ENCODE peak calls at places on chromosomes 5 and 9, in seven cellular contexts. Y is HCT116, G is HepG2, Q is K562, U is SK-N-SH, Z is GM12878, A is H1. D is an unnamed sample.

GRCh38 chr9:6782378-6782777 is 24.6 kb downstream of the KDM4C start:
- DNase-seq in U (no peak), A (no peak), Q (no peak), G (no peak), Z (no peak), Y (no peak), D (no peak)

GRCh38 chr5:41721521-41721920 is 148.7 kb downstream of the OXCT1 start:
- DNase-seq in Q (no peak), Z (no peak), U (peak), Y (no peak), A (no peak), G (no peak), D (no peak)

GRCh38 chr9:133916159-133916541 is 76.0 kb downstream of the VAV2 start:
- DNase-seq in A (no peak), G (no peak), Z (no peak), Q (no peak), U (no peak), Y (no peak), D (no peak)

GRCh38 chr5:134226441-134227192 is 744 bp upstream of the PPP2CA start:
- DNase-seq in Y (no peak), A (no peak), Q (peak), U (no peak), G (peak), Z (no peak), D (no peak)

GRCh38 chr5:113343343-113343742 is 91.4 kb downstream of the TSSK1B start:
- DNase-seq in Y (no peak), Q (no peak), Z (no peak), U (peak), G (no peak), A (no peak), D (no peak)

GRCh38 chr9:131667576-131667975 is 72.3 kb downstream of the RAPGEF1 start:
- DNase-seq in Q (no peak), U (no peak), A (no peak), Y (no peak), G (no peak), Z (no peak), D (no peak)

GRCh38 chr9:31290731-31291130 is 1093.7 kb upstream of the ACO1 start:
- DNase-seq in Z (no peak), U (no peak), Y (no peak), G (no peak), A (no peak), Q (no peak), D (no peak)

GRCh38 chr9:6739218-6739617 is 18.6 kb upstream of the KDM4C start:
- DNase-seq in Z (no peak), U (peak), A (no peak), Y (peak), G (peak), Q (no peak), D (no peak)

GRCh38 chr5:150757087-150757649 is 1.6 kb downstream of the DCTN4 start:
- DNase-seq in Z (no peak), Q (no peak), Y (no peak), G (no peak), U (no peak), A (no peak), D (no peak)

GRCh38 chr9:14531424-14532269 is 161.6 kb downstream of the ZDHHC21 start:
- DNase-seq in G (no peak), Y (no peak), U (no peak), A (no peak), Z (no peak), Q (no peak), D (no peak)

GRCh38 chr5:174300118-174300940 is 254.8 kb downstream of the NSG2 start:
- DNase-seq in Y (no peak), Z (peak), Q (no peak), A (peak), U (no peak), G (no peak), D (no peak)

GRCh38 chr9:121598167-121599000 is 53.0 kb upstream of the DAB2IP start:
- DNase-seq in G (no peak), Z (no peak), U (no peak), Y (peak), A (peak), Q (no peak), D (peak)

GRCh38 chr9:128136816-128137793 is 9.6 kb upstream of the PTGES2 start:
- DNase-seq in A (no peak), G (no peak), U (no peak), Y (no peak), Z (no peak), Q (peak), D (no peak)

GRCh38 chr5:31962928-31963327 is 211.2 kb downstream of the GOLPH3 start:
- DNase-seq in Y (peak), A (no peak), G (peak), Q (no peak), U (peak), Z (no peak), D (no peak)

GRCh38 chr5:75547826-75548225 is 36.1 kb downstream of the POLK start:
- DNase-seq in Y (no peak), U (no peak), Q (no peak), A (no peak), Z (no peak), G (no peak), D (no peak)

GRCh38 chr9:83043583-83043982 is 19.4 kb downstream of the RASEF start:
- DNase-seq in U (peak), Y (no peak), A (no peak), Z (no peak), Q (no peak), G (no peak), D (no peak)

GRCh38 chr9:109766351-109766750 is 13.6 kb upstream of the PALM2AKAP2 start:
- DNase-seq in A (no peak), Q (no peak), Z (no peak), Y (no peak), U (no peak), G (no peak), D (no peak)

GRCh38 chr5:6859001-6859400 is 145.8 kb downstream of the TENT4A start:
- DNase-seq in A (no peak), Z (no peak), U (no peak), Q (no peak), G (no peak), Y (no peak), D (no peak)

GRCh38 chr9:121819511-121820231 is 168.2 kb downstream of the DAB2IP start:
- DNase-seq in A (no peak), Y (no peak), Z (no peak), G (no peak), Q (no peak), U (peak), D (no peak)

GRCh38 chr9:114096041-114096511 is 3.0 kb downstream of the KIF12 start:
- DNase-seq in U (no peak), Z (no peak), G (no peak), Q (peak), Y (no peak), A (peak), D (no peak)

GRCh38 chr9:115717711-115718173 is 435.8 kb upstream of the PAPPA start:
- DNase-seq in G (no peak), Y (no peak), Z (no peak), U (no peak), A (no peak), Q (no peak), D (no peak)

GRCh38 chr9:29214702-29215248 is 1641.5 kb upstream of the C9orf72 start:
- DNase-seq in Q (no peak), G (no peak), Y (no peak), Z (no peak), A (peak), U (peak), D (no peak)

GRCh38 chr9:137761032-137761431 is 116.5 kb upstream of the CACNA1B start:
- DNase-seq in U (no peak), Q (no peak), Y (no peak), Z (peak), G (no peak), A (no peak), D (no peak)

GRCh38 chr9:903886-904285 is 62.4 kb downstream of the DMRT1 start:
- DNase-seq in Y (no peak), A (no peak), U (no peak), Q (no peak), Z (no peak), G (no peak), D (no peak)

GRCh38 chr9:127968046-127968445 is 12.7 kb downstream of the EEIG1 start:
- DNase-seq in A (no peak), G (no peak), Q (no peak), Y (peak), Z (no peak), U (no peak), D (no peak)

GRCh38 chr5:9507974-9508373 is 37.9 kb downstream of the SEMA5A start:
- DNase-seq in A (no peak), U (no peak), Y (no peak), G (no peak), Z (no peak), Q (no peak), D (no peak)

GRCh38 chr5:139696894-139697658 is 48.9 kb downstream of the CXXC5 start:
- DNase-seq in Q (peak), U (peak), Y (no peak), Z (no peak), A (no peak), G (peak), D (no peak)

GRCh38 chr9:134243778-134244467 is 79.6 kb upstream of the RNU6ATAC start:
- DNase-seq in U (no peak), G (no peak), Z (peak), Q (no peak), A (no peak), Y (no peak), D (no peak)

GRCh38 chr5:176530983-176531901 is 6.0 kb downstream of the RNF44 start:
- DNase-seq in Z (no peak), G (no peak), Q (no peak), A (no peak), U (peak), Y (no peak), D (no peak)

GRCh38 chr5:134177197-134178171 is 734 bp upstream of the SKP1 start:
- DNase-seq in G (peak), Q (peak), U (peak), Z (peak), A (no peak), Y (peak), D (peak)

GRCh38 chr9:129500166-129500862 is 120.6 kb downstream of the C9orf50 start:
- DNase-seq in G (no peak), Z (no peak), U (peak), Y (no peak), A (peak), Q (no peak), D (no peak)

DNA sequence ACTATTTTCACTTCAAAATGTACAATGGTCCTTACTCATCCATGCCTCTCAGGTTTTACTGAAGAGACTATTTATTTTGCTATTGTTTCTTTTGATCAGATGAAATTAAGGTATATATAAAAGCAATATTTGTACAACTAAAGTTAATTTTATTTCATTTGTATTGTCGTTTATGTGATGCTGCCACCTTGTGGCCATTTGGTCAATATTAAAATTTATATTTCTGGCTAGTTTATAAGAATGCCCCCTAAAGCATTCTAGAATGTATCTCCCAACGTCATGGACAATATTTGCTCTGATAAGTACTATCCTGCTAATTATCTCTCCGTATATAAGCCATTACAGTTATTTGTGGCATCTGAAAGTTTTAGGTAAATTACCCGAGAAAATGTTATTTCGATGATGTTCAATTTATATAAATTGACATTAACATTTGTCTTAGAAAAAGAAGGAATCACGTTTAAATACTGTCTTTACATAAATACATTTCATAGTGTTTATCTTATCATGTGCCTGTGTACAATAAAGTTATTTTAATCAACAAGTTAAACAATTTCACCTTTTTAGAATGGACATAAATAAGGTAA is 680.0 kb downstream of the TAF11L14 start:
- DNase-seq in G (no peak), Q (peak), Z (no peak), U (peak), A (no peak), Y (peak), D (peak)
- TF ChIP-seq JUND in G (no peak), Q (no peak), Z (no peak), U (no peak), A (no peak), Y (no peak), D (no peak)

DNA sequence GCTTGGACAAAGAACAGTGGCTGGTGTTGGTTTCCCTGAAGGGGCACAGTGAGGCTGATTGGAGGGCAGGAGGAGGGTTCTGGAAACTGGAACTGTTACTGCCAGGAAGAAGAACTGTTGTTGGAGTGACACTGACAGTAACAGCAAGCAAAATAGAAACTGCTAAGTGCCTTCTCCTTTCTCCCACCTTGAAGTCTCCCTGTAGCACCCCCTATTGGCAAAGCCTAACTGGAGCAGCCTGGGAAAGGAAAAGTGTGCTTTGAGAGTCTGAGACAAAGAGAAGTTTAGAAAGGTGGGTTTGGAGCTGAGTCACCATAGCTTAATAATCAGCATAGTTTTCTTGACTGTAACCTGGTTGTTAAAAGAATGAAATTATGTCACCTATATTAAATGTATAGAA is 2.5 kb upstream of the TMEM174 start:
- DNase-seq in Q (peak), U (no peak), A (peak), Y (peak), G (peak), Z (no peak), D (peak)
- TF ChIP-seq JUND in Q (no peak), U (no peak), A (peak), Y (no peak), G (no peak), Z (no peak), D (no peak)

GRCh38 chr9:119559986-119560385 is 190.8 kb upstream of the BRINP1 start:
- DNase-seq in U (no peak), A (no peak), G (no peak), Y (no peak), Z (no peak), Q (no peak), D (no peak)

GRCh38 chr9:119556129-119556875 is 187.1 kb upstream of the BRINP1 start:
- DNase-seq in Q (peak), A (peak), Z (no peak), G (peak), U (peak), Y (no peak), D (peak)

DNA sequence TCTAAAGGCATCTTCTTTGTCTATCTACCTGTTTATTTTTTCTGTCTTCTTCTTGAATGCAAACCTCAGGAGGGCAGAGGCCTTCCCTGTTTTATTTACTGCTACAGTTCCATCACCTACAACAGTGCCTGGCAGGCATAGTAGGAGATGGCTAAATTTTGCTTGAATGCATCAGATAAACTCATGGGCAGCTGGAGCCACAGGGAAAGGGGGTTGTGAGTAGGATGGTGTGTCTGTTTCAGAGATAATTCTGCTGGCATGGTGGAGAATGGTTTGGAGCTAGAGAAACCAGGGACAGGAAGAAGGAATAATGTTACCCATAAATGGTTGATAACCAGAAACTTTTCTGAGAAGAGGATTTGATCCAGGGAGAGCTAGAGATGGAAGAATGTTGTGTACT is 189.8 kb upstream of the BRINP1 start:
- DNase-seq in A (no peak), G (no peak), Z (no peak), Y (no peak), Q (no peak), U (no peak), D (no peak)
- TF ChIP-seq JUND in A (no peak), G (no peak), Z (no peak), Y (no peak), Q (no peak), U (no peak), D (no peak)

GRCh38 chr9:93665566-93666278 is 89.3 kb downstream of the PHF2 start:
- DNase-seq in Z (no peak), Y (no peak), U (no peak), G (no peak), A (no peak), Q (no peak), D (no peak)

GRCh38 chr9:93667006-93667405 is 90.6 kb downstream of the PHF2 start:
- DNase-seq in G (no peak), Q (no peak), U (no peak), A (no peak), Y (no peak), Z (no peak), D (no peak)

GRCh38 chr9:93667627-93668026 is 91.2 kb downstream of the PHF2 start:
- DNase-seq in Z (no peak), U (no peak), A (no peak), Y (no peak), Q (no peak), G (no peak), D (no peak)

GRCh38 chr9:93665128-93665565 is 88.8 kb downstream of the PHF2 start:
- DNase-seq in U (no peak), G (no peak), Q (no peak), A (no peak), Y (no peak), Z (no peak), D (no peak)

GRCh38 chr9:93666279-93666784 is 89.9 kb downstream of the PHF2 start:
- DNase-seq in Y (no peak), Z (no peak), A (no peak), U (no peak), G (no peak), Q (peak), D (no peak)
- TF ChIP-seq JUND in Y (no peak), Z (no peak), A (no peak), U (no peak), G (no peak), Q (no peak), D (no peak)

GRCh38 chr9:23308114-23308513 is 517.9 kb downstream of the ELAVL2 start:
- DNase-seq in Q (no peak), Z (no peak), A (no peak), Y (no peak), U (no peak), G (no peak), D (peak)
- TF ChIP-seq JUND in Q (no peak), Z (no peak), A (no peak), Y (no peak), U (no peak), G (no peak), D (no peak)

DNA sequence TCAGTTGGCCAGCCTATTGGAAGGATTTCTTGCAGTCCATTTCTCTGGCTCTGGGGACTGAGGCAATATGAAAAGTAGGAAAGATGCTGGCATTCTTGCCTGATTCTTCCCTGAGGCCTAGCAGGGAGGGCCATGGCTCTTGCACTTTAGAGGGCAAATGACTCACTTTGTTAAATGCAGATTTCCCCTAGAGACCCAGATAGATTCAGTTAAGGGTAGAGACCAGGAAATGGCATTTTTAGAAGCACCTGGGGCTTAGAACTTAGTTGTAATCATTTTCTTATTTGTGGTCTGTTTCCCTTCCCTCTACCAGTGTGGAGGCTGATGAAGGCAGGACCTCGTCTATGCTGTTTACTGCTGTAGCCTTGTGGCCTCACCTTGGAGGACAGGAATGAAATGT is 112.8 kb upstream of the NR3C1 start:
- DNase-seq in Q (no peak), Y (no peak), A (no peak), U (no peak), Z (no peak), G (no peak), D (no peak)
- TF ChIP-seq JUND in Q (no peak), Y (no peak), A (no peak), U (no peak), Z (no peak), G (no peak), D (no peak)

DNA sequence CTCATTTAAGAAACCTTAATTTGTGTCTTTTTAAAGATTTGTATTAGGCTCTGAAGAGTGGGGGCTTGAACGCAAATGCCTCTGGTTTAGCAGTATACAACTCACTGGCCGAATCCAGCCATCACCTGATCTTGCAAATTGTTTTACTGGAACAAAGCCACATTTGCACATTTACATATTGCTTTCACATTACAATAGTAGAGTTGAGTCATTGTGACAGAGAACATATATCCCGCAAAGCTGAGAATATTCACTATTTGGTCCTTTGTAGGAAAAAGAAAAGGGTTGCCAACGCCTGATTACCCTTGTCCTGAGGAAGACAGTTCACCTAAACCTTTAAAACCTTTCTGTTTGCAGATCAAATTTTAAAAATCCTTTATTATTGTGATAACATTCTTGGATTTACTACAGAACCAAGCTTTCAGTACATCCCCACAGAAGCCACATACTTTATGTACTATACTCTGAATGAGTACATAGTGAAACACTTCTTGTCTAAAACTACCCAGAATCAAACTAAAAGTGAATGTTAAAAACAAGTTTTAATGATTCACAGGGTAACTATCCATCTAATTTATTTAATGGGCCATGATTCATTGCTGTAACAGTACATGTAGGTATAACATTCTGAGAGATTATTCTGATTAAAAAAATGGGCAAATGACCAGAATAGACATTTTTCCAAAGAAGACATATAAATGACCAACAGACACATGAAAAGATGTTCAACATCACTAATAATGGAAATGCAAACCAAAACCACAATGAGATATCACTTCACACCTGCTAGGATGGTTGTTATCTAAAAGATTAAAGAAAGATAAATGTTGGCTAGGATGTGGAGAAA is 161.0 kb downstream of the SLC25A46 start:
- DNase-seq in Z (no peak), A (no peak), G (no peak), Y (no peak), Q (no peak), U (no peak), D (no peak)
- TF ChIP-seq JUND in Z (no peak), A (no peak), G (no peak), Y (no peak), Q (no peak), U (peak), D (no peak)